ENCODE peak calls at places on chromosome 22, in four cellular contexts. H, G, P and A are unnamed samples.

GRCh38 chr22:32661737-32662586 is 139.5 kb upstream of the TIMP3 start:
- DNase-seq in P (no peak), G (no peak), H (peak; percentile 80), A (no peak)

GRCh38 chr22:30861688-30862552 is 106.7 kb downstream of the MORC2 start:
- DNase-seq in H (no peak), P (no peak), G (no peak), A (no peak)

GRCh38 chr22:27795053-27795452 is 6.5 kb downstream of the MN1 start:
- DNase-seq in G (no peak), H (no peak), P (no peak), A (no peak)

GRCh38 chr22:46081831-46082210 is 68.5 kb upstream of the PPARA start:
- DNase-seq in P (no peak), G (no peak), H (no peak), A (no peak)

GRCh38 chr22:40396882-40397281 is 26.5 kb downstream of the SGSM3 start:
- DNase-seq in H (peak; percentile 52), P (no peak), G (no peak), A (peak; percentile 3)

GRCh38 chr22:46064236-46064965 is 85.9 kb upstream of the PPARA start:
- DNase-seq in H (no peak), G (no peak), P (peak; percentile 72), A (no peak)

GRCh38 chr22:25081409-25081824 is 118.2 kb upstream of the CRYBB3 start:
- DNase-seq in H (peak; percentile 27), G (peak; percentile 23), P (peak; percentile 20), A (no peak)

GRCh38 chr22:45891021-45891421 is 85.9 kb downstream of the WNT7B start:
- DNase-seq in P (no peak), H (no peak), G (no peak), A (no peak)

GRCh38 chr22:38706101-38706884 is 549 bp downstream of the GTPBP1 start:
- DNase-seq in P (no peak), H (peak; percentile 61), G (peak; percentile 12), A (no peak)

GRCh38 chr22:50308597-50308935 is 1.1 kb upstream of the PLXNB2 start:
- DNase-seq in H (peak; percentile 86), G (no peak), P (no peak), A (no peak)

GRCh38 chr22:33923660-33924246 is 3.5 kb upstream of the LARGE1 start:
- DNase-seq in G (no peak), P (peak; percentile 76), H (peak; percentile 69), A (no peak)

GRCh38 chr22:29369460-29369859 is 18.9 kb downstream of the AP1B1 start:
- DNase-seq in H (peak; percentile 64), G (no peak), P (no peak), A (peak; percentile 63)

GRCh38 chr22:45683248-45683647 is 11.6 kb downstream of the ATXN10 start:
- DNase-seq in G (no peak), H (no peak), P (no peak), A (no peak)

GRCh38 chr22:40334060-40334459 is 12.2 kb upstream of the ADSL start:
- DNase-seq in H (no peak), G (no peak), P (no peak), A (no peak)

GRCh38 chr22:41062146-41062545 is 30.2 kb upstream of the EP300 start:
- DNase-seq in G (no peak), H (no peak), P (no peak), A (no peak)

GRCh38 chr22:46004105-46004866 is 27.3 kb upstream of the WNT7B start:
- DNase-seq in P (no peak), G (no peak), H (no peak), A (no peak)

GRCh38 chr22:37173709-37174108 is 14.3 kb downstream of the C1QTNF6 start:
- DNase-seq in P (no peak), G (no peak), H (peak; percentile 90), A (peak; percentile 74)

GRCh38 chr22:44646668-44647067 is 55.3 kb upstream of the PRR5 start:
- DNase-seq in P (no peak), H (no peak), G (no peak), A (no peak)

GRCh38 chr22:50570861-50571260 is 7.4 kb downstream of the CPT1B start:
- DNase-seq in H (no peak), P (no peak), G (no peak), A (no peak)

GRCh38 chr22:48433647-48434046 is 1394.0 kb downstream of the BRD1 start:
- DNase-seq in H (no peak), G (no peak), P (no peak), A (no peak)

GRCh38 chr22:24302591-24302990 is 32.0 kb downstream of the SPECC1L start:
- DNase-seq in H (no peak), G (no peak), P (no peak), A (no peak)